ENCODE peak calls at places on chromosomes 2 and 18, in six cellular contexts. R is MM.1S, A is fibroblast of lung, V is tibial artery, O is SK-N-SH, T is heart right ventricle. C is an unnamed sample. For H3K4me1, the result is how much of the 10 kb centered on the place peaks cover.

GRCh38 chr2:240247241-240247867 is 106.9 kb upstream of the OTOS start:
- DNase-seq in R (no peak), A (no peak), V (no peak), O (peak), T (no peak), C (no peak)

GRCh38 chr2:231708773-231709635 is 679 bp downstream of the PTMA start:
- DNase-seq in R (peak), A (peak), V (peak), O (peak), T (peak), C (peak)

GRCh38 chr2:111251711-111252110 is 131.0 kb downstream of the BCL2L11 start:
- DNase-seq in R (no peak), A (no peak), V (no peak), O (no peak), T (no peak), C (no peak)

GRCh38 chr2:103667335-103667884 is 905.6 kb downstream of the TMEM182 start:
- DNase-seq in R (no peak), A (no peak), V (no peak), O (no peak), T (no peak), C (no peak)

GRCh38 chr2:157068225-157068624 is 189.3 kb upstream of the GALNT5 start:
- DNase-seq in R (no peak), A (no peak), V (no peak), O (no peak), T (no peak), C (no peak)

GRCh38 chr2:127193164-127193947 is 26.7 kb downstream of the CYP27C1 start:
- DNase-seq in R (no peak), A (no peak), V (no peak), O (no peak), T (no peak), C (peak)

GRCh38 chr2:20563251-20563650 is 87.6 kb downstream of the HS1BP3 start:
- DNase-seq in R (no peak), A (no peak), V (no peak), O (no peak), T (no peak), C (no peak)

GRCh38 chr2:2664989-2665833 is 334.1 kb upstream of the MYT1L start:
- DNase-seq in R (no peak), A (peak), V (no peak), O (no peak), T (no peak), C (no peak)

GRCh38 chr2:98869272-98869641 is 66.8 kb downstream of the CRACDL start:
- DNase-seq in R (no peak), A (no peak), V (no peak), O (no peak), T (no peak), C (peak)

GRCh38 chr2:143428700-143429099 is 299.5 kb downstream of the ARHGAP15 start:
- DNase-seq in R (no peak), A (no peak), V (no peak), O (no peak), T (no peak), C (no peak)

GRCh38 chr18:26544459-26544858 is 3.9 kb downstream of the KCTD1 start:
- DNase-seq in R (no peak), A (no peak), V (no peak), O (no peak), T (no peak), C (no peak)

GRCh38 chr2:25548587-25548986 is 124.8 kb downstream of the DTNB start:
- DNase-seq in R (no peak), A (no peak), V (no peak), O (peak), T (no peak), C (no peak)

GRCh38 chr18:34543356-34543755 is 166.7 kb upstream of the DTNA start:
- DNase-seq in R (no peak), A (no peak), V (no peak), O (no peak), T (no peak), C (no peak)

GRCh38 chr18:22822024-22822423 is 111.1 kb upstream of the RBBP8 start:
- DNase-seq in R (no peak), A (peak), V (no peak), O (no peak), T (no peak), C (peak)

GRCh38 chr18:79911009-79911870 is 40.2 kb downstream of the SLC66A2 start:
- DNase-seq in R (no peak), A (no peak), V (peak), O (no peak), T (no peak), C (peak)

GRCh38 chr2:48589170-48589767 is 28.4 kb upstream of the GTF2A1L start:
- DNase-seq in R (no peak), A (peak), V (no peak), O (peak), T (peak), C (peak)

GRCh38 chr2:43302311-43303051 is 76.1 kb upstream of the ZFP36L2 start:
- DNase-seq in R (no peak), A (no peak), V (no peak), O (no peak), T (no peak), C (no peak)

GRCh38 chr2:12424820-12425219 is 291.9 kb upstream of the TRIB2 start:
- DNase-seq in R (no peak), A (peak), V (no peak), O (no peak), T (no peak), C (no peak)

GRCh38 chr2:212580117-212580516 is 41.5 kb upstream of the ERBB4 start:
- DNase-seq in R (no peak), A (no peak), V (no peak), O (no peak), T (no peak), C (no peak)

GRCh38 chr18:55912071-55912470 is 324.1 kb upstream of the TCF4 start:
- DNase-seq in R (no peak), A (no peak), V (no peak), O (no peak), T (no peak), C (no peak)

GRCh38 chr2:167188596-167188967 is 300.3 kb downstream of the XIRP2 start:
- DNase-seq in R (no peak), A (no peak), V (no peak), O (no peak), T (no peak), C (no peak)

GRCh38 chr2:40420478-40420877 is 31.4 kb downstream of the SLC8A1 start:
- DNase-seq in R (no peak), A (no peak), V (no peak), O (no peak), T (no peak), C (no peak)

GRCh38 chr18:56085561-56085960 is 497.6 kb upstream of the TCF4 start:
- DNase-seq in R (no peak), A (peak), V (no peak), O (no peak), T (no peak), C (no peak)

GRCh38 chr2:54678719-54679118 is 44.7 kb upstream of the EML6 start:
- DNase-seq in R (no peak), A (no peak), V (no peak), O (no peak), T (no peak), C (no peak)

GRCh38 chr2:50476174-50476573 is 555.8 kb downstream of the NRXN1 start:
- DNase-seq in R (no peak), A (no peak), V (no peak), O (no peak), T (no peak), C (peak)

GRCh38 chr2:8303322-8303832 is 378.5 kb upstream of the ID2 start:
- DNase-seq in R (peak), A (peak), V (peak), O (no peak), T (peak), C (no peak)

GRCh38 chr18:944440-944839 is 39.8 kb downstream of the ADCYAP1 start:
- DNase-seq in R (no peak), A (peak), V (no peak), O (no peak), T (no peak), C (no peak)

GRCh38 chr2:149184994-149185393 is 145.4 kb upstream of the LYPD6 start:
- DNase-seq in R (no peak), A (no peak), V (no peak), O (no peak), T (no peak), C (no peak)

GRCh38 chr2:28347193-28347592 is 45.5 kb upstream of the FOSL2 start:
- DNase-seq in R (no peak), A (no peak), V (no peak), O (no peak), T (no peak), C (no peak)

GRCh38 chr18:6374340-6374739 is 40.4 kb downstream of the L3MBTL4 start:
- DNase-seq in R (no peak), A (no peak), V (no peak), O (no peak), T (no peak), C (no peak)

GRCh38 chr2:209549589-209549988 is 125.7 kb downstream of the MAP2 start:
- DNase-seq in R (no peak), A (no peak), V (no peak), O (no peak), T (no peak), C (no peak)

GRCh38 chr2:16226942-16227664 is 286.8 kb downstream of the MYCN start:
- DNase-seq in R (no peak), A (no peak), V (peak), O (no peak), T (no peak), C (no peak)

DNA sequence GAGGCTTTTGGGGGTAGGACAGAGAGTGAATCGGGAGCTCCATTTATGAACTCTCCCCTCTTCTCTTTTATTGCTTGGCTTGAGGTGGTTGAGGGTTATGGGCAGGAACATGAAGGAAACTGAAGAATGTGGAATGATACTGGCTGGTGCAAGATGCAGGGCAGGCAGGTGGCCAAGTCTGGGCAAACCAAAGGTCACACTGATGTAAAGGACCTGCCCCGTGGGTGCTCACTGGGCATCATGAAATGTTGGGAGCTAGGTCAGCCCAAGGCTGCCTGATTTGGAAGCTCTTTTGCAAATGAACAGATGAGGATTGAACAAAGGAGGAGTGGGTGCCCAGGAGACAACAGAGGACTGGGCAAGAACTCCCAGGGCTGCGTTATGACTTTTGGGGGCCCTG is 328.9 kb downstream of the CLIP4 start:
- DNase-seq in R (no peak), A (no peak), V (no peak), O (no peak), T (no peak), C (no peak)
- H3K4me3 ChIP-seq in R (no peak), A (no peak), V (no peak), O (no peak), T (no peak), C (no peak)

DNA sequence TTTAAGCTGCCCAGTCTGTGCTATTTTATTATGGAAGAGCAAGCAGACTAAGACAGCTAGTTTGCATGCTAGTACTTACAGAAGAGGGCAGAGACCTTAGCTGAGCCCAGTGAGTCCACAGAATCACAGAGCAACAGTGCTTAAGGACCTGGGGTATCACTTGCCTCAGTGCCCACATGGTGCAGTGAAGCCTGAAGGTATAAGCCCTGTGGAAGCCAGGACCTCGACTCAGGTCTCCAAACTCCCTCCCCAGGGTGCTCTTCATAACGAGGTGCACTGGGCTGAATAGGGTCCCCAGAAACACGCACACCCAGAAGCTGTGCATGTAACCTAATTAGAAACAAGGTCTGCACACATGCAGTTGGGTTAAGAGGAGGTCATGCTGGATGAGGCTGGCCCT is 718.1 kb downstream of the GALR1 start:
- DNase-seq in R (no peak), A (no peak), V (no peak), O (no peak), T (no peak), C (no peak)
- H3K4me1 ChIP-seq in R (under half), A (under half), V (under half), O (under half), T (under half), C (under half)

GRCh38 chr2:30665761-30666306 is 141.4 kb downstream of the CAPN13 start:
- DNase-seq in R (no peak), A (no peak), V (no peak), O (no peak), T (no peak), C (peak)
- H3K4me3 ChIP-seq in R (no peak), A (no peak), V (no peak), O (no peak), T (no peak), C (no peak)

GRCh38 chr2:9610781-9611548 is 19.8 kb downstream of the YWHAQ start:
- DNase-seq in R (no peak), A (no peak), V (no peak), O (no peak), T (no peak), C (no peak)
- H3K4me1 ChIP-seq in R (under half), A (under half), V (half or more), O (under half), T (half or more), C (under half)

GRCh38 chr2:160063266-160063665 is 851 bp upstream of the PLA2R1 start:
- DNase-seq in R (no peak), A (no peak), V (no peak), O (no peak), T (no peak), C (peak)
- H3K4me3 ChIP-seq in R (no peak), A (no peak), V (peak), O (no peak), T (peak), C (peak)

DNA sequence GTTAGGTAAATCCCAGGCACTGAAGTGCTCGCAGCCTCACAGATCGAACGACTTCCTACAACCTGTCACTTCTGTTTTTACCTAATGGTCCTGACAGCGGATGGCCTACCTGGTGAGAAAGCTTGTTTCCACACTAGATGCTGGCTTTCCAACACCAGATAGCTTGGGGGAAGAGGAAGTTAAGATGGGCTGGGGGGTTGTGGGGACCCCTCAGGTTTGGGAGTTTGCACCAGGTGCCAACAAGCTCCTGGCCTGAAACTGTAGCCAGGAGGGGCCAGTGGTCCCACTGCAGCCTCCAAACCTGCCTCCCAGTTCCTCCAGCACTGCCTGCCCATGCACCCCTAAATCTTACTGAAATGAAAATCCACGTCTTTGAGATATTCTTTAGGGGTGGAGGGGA is 3.9 kb downstream of the TMEM185B start:
- DNase-seq in R (no peak), A (no peak), V (no peak), O (no peak), T (no peak), C (peak)
- H3K4me1 ChIP-seq in R (under half), A (under half), V (under half), O (under half), T (under half), C (under half)

GRCh38 chr18:45844938-45845337 is 19.5 kb downstream of the SIGLEC15 start:
- DNase-seq in R (no peak), A (no peak), V (no peak), O (no peak), T (no peak), C (no peak)
- H3K4me3 ChIP-seq in R (no peak), A (no peak), V (no peak), O (no peak), T (no peak), C (no peak)

GRCh38 chr2:47072728-47073191 is 82.3 kb downstream of the STPG4 start:
- DNase-seq in R (no peak), A (no peak), V (peak), O (peak), T (peak), C (no peak)

GRCh38 chr2:47070155-47070919 is 84.8 kb downstream of the STPG4 start:
- DNase-seq in R (no peak), A (no peak), V (no peak), O (no peak), T (no peak), C (peak)

GRCh38 chr2:47072018-47072691 is 83.0 kb downstream of the STPG4 start:
- DNase-seq in R (no peak), A (peak), V (peak), O (peak), T (peak), C (no peak)

GRCh38 chr2:47069628-47070154 is 85.4 kb downstream of the STPG4 start:
- DNase-seq in R (no peak), A (peak), V (peak), O (peak), T (peak), C (peak)

GRCh38 chr2:47070920-47071824 is 83.9 kb downstream of the STPG4 start:
- DNase-seq in R (peak), A (peak), V (peak), O (no peak), T (peak), C (no peak)
- H3K4me1 ChIP-seq in R (half or more), A (half or more), V (half or more), O (half or more), T (half or more), C (under half)

C was measured in endodermal cell.